ENCODE peak calls at places on chromosomes 11 and 22, in five cellular contexts. K is psoas muscle, Z is nephron progenitor cell, B is astrocyte of the spinal cord, A is GM12865. H is an unnamed sample.
A peak's percentile ranks its signal among the peaks of the same experiment; 100 is the strongest.

GRCh38 chr22:41526802-41527799 is 17.2 kb downstream of the POLR3H start:
- DNase-seq in K (peak; percentile 84), Z (peak; percentile 55), B (no peak), A (peak; percentile 61), H (no peak)

GRCh38 chr11:66891849-66892660 is 35.2 kb downstream of the LRFN4 start:
- DNase-seq in K (peak; percentile 80), Z (no peak), B (peak; percentile 94), A (peak; percentile 95), H (no peak)

GRCh38 chr11:21514298-21514697 is 678.6 kb upstream of the ANO5 start:
- DNase-seq in K (no peak), Z (peak; percentile 16), B (no peak), A (peak; percentile 24), H (no peak)

GRCh38 chr11:47593492-47593933 is 698 bp downstream of the C1QTNF4 start:
- DNase-seq in K (no peak), Z (no peak), B (no peak), A (no peak), H (no peak)

GRCh38 chr11:69010964-69011623 is 2.0 kb downstream of the MRGPRF start:
- DNase-seq in K (peak; percentile 79), Z (peak; percentile 80), B (peak; percentile 73), A (no peak), H (peak; percentile 85)

GRCh38 chr11:93775289-93775688 is 8.8 kb upstream of the MED17 start:
- DNase-seq in K (no peak), Z (peak; percentile 17), B (no peak), A (no peak), H (no peak)

GRCh38 chr11:69638941-69639681 is 1.8 kb upstream of the CCND1 start:
- DNase-seq in K (peak; percentile 89), Z (peak; percentile 95), B (peak; percentile 98), A (peak; percentile 67), H (peak; percentile 96)

GRCh38 chr11:111944139-111944538 is 7.0 kb downstream of the DIXDC1 start:
- DNase-seq in K (no peak), Z (no peak), B (peak; percentile 91), A (no peak), H (peak; percentile 5)

GRCh38 chr11:81772161-81772560 is 961.5 kb downstream of the FAM181B start:
- DNase-seq in K (no peak), Z (no peak), B (peak; percentile 52), A (no peak), H (no peak)

GRCh38 chr22:19874307-19875060 is 19.8 kb upstream of the GNB1L start:
- DNase-seq in K (peak; percentile 47), Z (peak; percentile 10), B (no peak), A (no peak), H (no peak)

GRCh38 chr22:29478326-29479276 is 1.4 kb upstream of the NEFH start:
- DNase-seq in K (no peak), Z (peak; percentile 78), B (no peak), A (no peak), H (no peak)

GRCh38 chr11:111911563-111912401 is at the start of gene CRYAB:
- DNase-seq in K (peak; percentile 97), Z (peak; percentile 16), B (peak; percentile 49), A (no peak), H (peak; percentile 88)

GRCh38 chr11:75386912-75387311 is 12.4 kb upstream of the RPS3 start:
- DNase-seq in K (no peak), Z (no peak), B (no peak), A (no peak), H (no peak)

GRCh38 chr11:119747868-119748660 is 19.1 kb upstream of the NECTIN1 start:
- DNase-seq in K (no peak), Z (no peak), B (no peak), A (no peak), H (no peak)

GRCh38 chr11:73729594-73730206 is 31.2 kb downstream of the RAB6A start:
- DNase-seq in K (no peak), Z (peak; percentile 16), B (no peak), A (no peak), H (no peak)

GRCh38 chr11:9362393-9362863 is 22.0 kb upstream of the IPO7 start:
- DNase-seq in K (no peak), Z (no peak), B (peak; percentile 19), A (no peak), H (no peak)

GRCh38 chr11:1545432-1545831 is 26.6 kb downstream of the DUSP8 start:
- DNase-seq in K (no peak), Z (no peak), B (no peak), A (no peak), H (no peak)
- TF ChIP-seq CTCF in K (no peak), Z (no peak), B (no peak), A (no peak), H (no peak)

DNA sequence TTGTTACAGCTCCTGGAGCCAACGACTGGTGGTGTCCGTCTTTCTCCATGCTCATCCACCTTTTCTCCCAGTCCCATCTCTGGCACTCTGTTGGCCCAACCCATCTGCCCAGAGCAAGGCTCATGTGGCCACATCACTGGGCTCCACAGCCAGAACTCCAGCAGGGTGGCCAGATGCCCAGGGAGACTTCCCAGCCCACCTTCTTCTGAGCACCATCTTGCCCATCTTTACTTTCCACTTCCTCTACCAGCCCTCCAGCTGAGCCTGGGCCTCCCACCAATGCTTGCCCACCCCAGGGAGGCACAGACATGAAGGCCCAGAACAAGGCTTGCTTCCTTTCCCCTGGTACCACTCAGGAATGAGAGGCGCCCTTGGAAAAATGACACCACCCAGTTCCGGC is 116.8 kb downstream of the BUD13 start:
- DNase-seq in K (no peak), Z (no peak), B (no peak), A (no peak), H (no peak)
- TF ChIP-seq CTCF in K (no peak), Z (no peak), B (no peak), A (no peak), H (no peak)

GRCh38 chr11:114075343-114075610 is 15.8 kb downstream of the ZBTB16 start:
- DNase-seq in K (peak; percentile 45), Z (no peak), B (no peak), A (no peak), H (no peak)

GRCh38 chr11:114076974-114077373 is 17.5 kb downstream of the ZBTB16 start:
- DNase-seq in K (no peak), Z (no peak), B (no peak), A (no peak), H (no peak)

GRCh38 chr11:114074546-114075342 is 15.2 kb downstream of the ZBTB16 start:
- DNase-seq in K (peak; percentile 67), Z (no peak), B (no peak), A (no peak), H (no peak)

GRCh38 chr11:114077482-114078305 is 18.2 kb downstream of the ZBTB16 start:
- DNase-seq in K (peak; percentile 48), Z (no peak), B (no peak), A (no peak), H (no peak)

GRCh38 chr11:114075891-114076441 is 16.5 kb downstream of the ZBTB16 start:
- DNase-seq in K (peak; percentile 76), Z (peak; percentile 69), B (peak; percentile 74), A (no peak), H (no peak)
- TF ChIP-seq CTCF in K (peak; percentile 78), Z (peak; percentile 75), B (peak; percentile 82), A (peak; percentile 27), H (peak; percentile 70)

DNA sequence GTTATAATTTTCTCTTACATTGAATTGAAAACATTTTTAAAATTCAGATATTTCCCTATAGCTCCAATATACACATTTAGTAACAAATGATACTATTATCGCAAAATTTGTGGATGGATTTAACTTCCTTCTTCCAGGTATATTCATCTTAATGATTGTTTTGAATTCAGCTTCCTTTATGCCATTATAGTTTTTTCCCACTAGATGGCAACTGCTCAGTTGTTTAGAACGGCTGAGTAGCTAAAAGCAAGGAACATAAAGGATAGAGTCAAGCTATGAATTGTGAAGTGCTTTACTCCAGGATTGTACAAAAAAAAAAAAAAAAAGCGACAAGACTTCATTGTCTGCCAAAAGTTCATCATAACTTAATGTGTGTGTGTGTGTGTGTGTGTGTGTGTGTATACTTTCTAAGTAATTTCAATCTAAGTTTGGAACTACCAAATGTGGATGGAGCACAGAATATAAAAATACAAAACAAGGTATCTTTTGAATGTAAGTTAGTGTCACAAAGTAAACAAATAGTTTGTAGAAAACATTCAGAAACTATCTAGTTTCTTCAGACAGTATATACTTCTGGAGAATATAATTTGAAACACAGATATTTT is 846.4 kb downstream of the DLG2 start:
- DNase-seq in K (no peak), Z (no peak), B (peak; percentile 47), A (peak; percentile 5), H (no peak)
- TF ChIP-seq CTCF in K (peak; percentile 49), Z (peak; percentile 38), B (peak; percentile 51), A (peak; percentile 37), H (peak; percentile 50)

GRCh38 chr22:35634981-35635540 is 13.2 kb upstream of the APOL6 start:
- DNase-seq in K (no peak), Z (no peak), B (no peak), A (peak; percentile 62), H (no peak)
- TF ChIP-seq CTCF in K (no peak), Z (no peak), B (no peak), A (no peak), H (no peak)

DNA sequence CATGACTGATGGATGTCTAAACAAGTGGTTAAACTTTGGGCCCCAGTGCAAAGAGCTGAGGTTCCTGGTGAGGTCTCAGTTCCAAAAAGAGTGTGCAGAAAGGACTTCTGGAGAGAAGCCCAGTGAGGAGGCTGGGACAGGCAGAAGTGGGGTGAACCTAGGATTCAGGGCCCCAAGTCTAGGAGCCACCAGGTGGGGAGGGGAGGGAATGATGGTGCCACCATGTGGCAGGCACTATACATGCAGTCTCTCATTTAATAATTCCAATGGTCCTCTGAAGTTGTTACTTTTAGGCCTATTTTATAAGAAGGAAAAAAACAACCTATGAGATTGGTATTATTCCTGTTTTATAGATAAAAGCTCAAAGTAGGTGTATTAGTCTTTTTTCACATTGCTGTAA is 102.0 kb downstream of the INSC start:
- DNase-seq in K (no peak), Z (no peak), B (no peak), A (peak; percentile 13), H (no peak)
- TF ChIP-seq CTCF in K (no peak), Z (peak; percentile 42), B (peak; percentile 51), A (peak; percentile 49), H (peak; percentile 25)